ENCODE peak calls at places on chromosomes 1 and 21, in four cellular contexts. W is WTC11, H is K562, T is HepG2. R is an unnamed sample.

GRCh38 chr1:91501527-91501859 is 842 bp downstream of the CDC7 start:
- DNase-seq in W (no peak), H (no peak), T (no peak), R (no peak)

GRCh38 chr1:208475951-208476824 is 232.0 kb upstream of the PLXNA2 start:
- DNase-seq in W (peak), H (no peak), T (peak), R (no peak)

GRCh38 chr1:222991908-222992307 is 151.1 kb downstream of the TLR5 start:
- DNase-seq in W (no peak), H (no peak), T (no peak), R (no peak)

GRCh38 chr1:17880429-17880828 is 125.3 kb downstream of the ACTL8 start:
- DNase-seq in W (no peak), H (no peak), T (no peak), R (no peak)

GRCh38 chr1:91622586-91622985 is 121.9 kb downstream of the CDC7 start:
- DNase-seq in W (no peak), H (no peak), T (no peak), R (no peak)

GRCh38 chr21:24023936-24024335 is 1583.3 kb downstream of the MRPL39 start:
- DNase-seq in W (no peak), H (no peak), T (no peak), R (no peak)

GRCh38 chr1:229440821-229441537 is 7.1 kb upstream of the ACTA1 start:
- DNase-seq in W (no peak), H (no peak), T (no peak), R (peak)

GRCh38 chr21:17742181-17742580 is 77.0 kb downstream of the C21orf91 start:
- DNase-seq in W (no peak), H (no peak), T (no peak), R (no peak)

GRCh38 chr1:219812491-219813221 is 115.7 kb downstream of the SLC30A10 start:
- DNase-seq in W (peak), H (peak), T (peak), R (no peak)

GRCh38 chr21:33801424-33802405 is 113.9 kb downstream of the ATP5PO start:
- DNase-seq in W (peak), H (no peak), T (peak), R (no peak)

GRCh38 chr1:29333008-29333407 is 96.7 kb downstream of the PTPRU start:
- DNase-seq in W (no peak), H (no peak), T (no peak), R (no peak)

GRCh38 chr1:29332204-29332603 is 95.9 kb downstream of the PTPRU start:
- DNase-seq in W (peak), H (peak), T (peak), R (no peak)

GRCh38 chr1:29331309-29331708 is 95.0 kb downstream of the PTPRU start:
- DNase-seq in W (no peak), H (no peak), T (no peak), R (no peak)

GRCh38 chr1:29330856-29331255 is 94.5 kb downstream of the PTPRU start:
- DNase-seq in W (no peak), H (no peak), T (no peak), R (no peak)

DNA sequence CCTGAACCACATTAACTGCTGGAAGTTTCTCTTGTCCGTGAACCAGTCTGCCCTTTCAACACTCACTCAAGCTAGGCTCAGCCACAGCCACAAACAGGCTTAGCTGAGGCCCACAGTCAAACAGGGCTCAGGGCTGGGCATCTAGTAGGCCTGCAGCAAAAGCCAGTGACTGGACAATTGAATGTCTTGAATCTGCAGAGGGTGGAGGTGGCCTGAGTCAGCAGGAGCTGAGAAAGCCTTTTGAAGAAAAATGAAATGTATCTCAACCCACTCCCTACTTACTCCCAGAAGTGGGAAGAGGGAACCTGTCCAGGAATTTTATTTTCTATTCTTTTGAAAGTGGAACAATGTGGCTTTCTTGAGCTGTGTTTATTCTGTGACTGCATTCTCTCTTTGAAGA is 95.4 kb downstream of the PTPRU start:
- DNase-seq in W (no peak), H (no peak), T (no peak), R (no peak)
- TF ChIP-seq CBFB in W (no peak), H (no peak), T (no peak), R (no peak)

DNA sequence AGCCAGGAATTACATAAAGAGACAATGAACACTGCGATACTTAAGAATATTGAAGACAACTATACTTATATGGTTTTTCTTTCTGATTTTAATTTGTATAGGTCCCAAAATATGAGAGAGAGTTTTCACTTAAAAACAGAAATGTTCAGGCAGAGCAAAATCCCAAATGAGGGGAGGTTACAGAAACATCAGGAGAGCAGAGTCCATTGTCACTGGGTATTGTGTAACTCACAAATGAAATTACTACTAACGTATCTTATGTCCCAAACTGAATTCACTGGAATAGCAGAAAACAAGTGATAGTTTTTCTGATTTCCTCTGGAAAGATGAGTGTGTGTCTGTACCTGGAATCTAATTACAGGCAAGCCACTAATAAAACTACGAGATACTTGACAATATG is 522.4 kb downstream of the ADGRL2 start:
- DNase-seq in W (no peak), H (no peak), T (no peak), R (no peak)
- TF ChIP-seq CBFB in W (no peak), H (no peak), T (no peak), R (no peak)

DNA sequence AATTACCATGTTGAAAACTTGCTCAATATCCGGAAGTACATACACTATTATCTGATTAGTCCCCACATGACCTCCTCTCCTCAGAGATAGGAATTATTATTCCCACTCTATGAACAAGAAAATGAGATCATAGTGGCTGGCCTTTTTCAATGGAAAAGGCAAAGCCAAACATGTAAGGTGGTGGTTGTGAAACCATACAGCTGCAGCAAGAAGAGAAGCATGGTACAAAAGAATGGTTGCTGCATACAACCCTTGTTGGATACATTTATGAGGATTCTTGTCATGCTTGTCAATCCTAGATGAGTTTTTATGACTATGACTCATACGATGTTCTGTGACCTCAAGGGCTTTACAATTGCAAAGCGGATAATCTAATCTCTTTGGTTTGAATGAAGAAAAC is 514.7 kb downstream of the PLPP3 start:
- DNase-seq in W (no peak), H (no peak), T (no peak), R (no peak)
- TF ChIP-seq CBFB in W (no peak), H (no peak), T (no peak), R (no peak)

GRCh38 chr1:70486676-70487470 is 75.8 kb downstream of the CTH start:
- DNase-seq in W (no peak), H (no peak), T (no peak), R (no peak)
- TF ChIP-seq CBFB in W (no peak), H (no peak), T (no peak), R (no peak)

DNA sequence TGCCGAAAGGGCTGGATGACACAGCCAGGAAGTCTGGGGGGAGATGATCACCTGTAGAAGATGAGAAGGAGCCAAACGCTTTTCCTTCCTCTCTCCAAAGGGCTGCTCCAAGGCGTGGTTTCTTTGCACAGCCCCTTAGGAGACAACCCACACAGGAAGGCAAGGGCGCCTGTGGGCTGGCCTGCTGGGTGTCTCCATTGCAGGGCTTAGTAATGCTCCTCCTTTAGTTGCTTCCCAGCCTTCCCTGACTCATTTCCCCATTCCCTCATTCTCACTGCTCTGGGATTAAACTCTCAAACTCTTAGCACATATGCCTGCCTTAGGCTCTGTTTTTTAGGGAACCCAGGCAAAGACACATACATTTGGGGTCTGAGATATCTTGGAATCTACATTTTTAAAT is 1.7 kb upstream of the CLCA1 start:
- DNase-seq in W (no peak), H (no peak), T (no peak), R (no peak)
- TF ChIP-seq CBFB in W (no peak), H (no peak), T (no peak), R (no peak)